ENCODE peak calls at places on chromosomes 5 and 9, in five cellular contexts. One of them, this sample, is unnamed.
A peak's percentile ranks its signal among the peaks of the same experiment; 100 is the strongest.

GRCh38 chr9:110015759-110016158 is 192.2 kb downstream of the C9orf152 start:
- DNase-seq in brain microvascular endothelial cell: peak; percentile 87
- DNase-seq in epithelial cell of proximal tubule: peak; percentile 59
- DNase-seq in HepG2: no peak
- DNase-seq in cardiac muscle cell: peak; percentile 59
- DNase-seq in this sample: no peak

GRCh38 chr5:145347026-145347616 is 488.0 kb downstream of the PRELID2 start:
- DNase-seq in brain microvascular endothelial cell: peak; percentile 85
- DNase-seq in epithelial cell of proximal tubule: no peak
- DNase-seq in HepG2: peak; percentile 9
- DNase-seq in cardiac muscle cell: peak; percentile 77
- DNase-seq in this sample: peak; percentile 51

GRCh38 chr5:74021090-74021489 is 395.1 kb downstream of the ARHGEF28 start:
- DNase-seq in brain microvascular endothelial cell: no peak
- DNase-seq in HepG2: no peak
- DNase-seq in epithelial cell of proximal tubule: no peak
- DNase-seq in cardiac muscle cell: no peak
- DNase-seq in this sample: no peak

GRCh38 chr5:115949096-115949495 is 13.2 kb upstream of the LVRN start:
- DNase-seq in epithelial cell of proximal tubule: no peak
- DNase-seq in cardiac muscle cell: no peak
- DNase-seq in brain microvascular endothelial cell: peak; percentile 22
- DNase-seq in HepG2: no peak
- DNase-seq in this sample: no peak

GRCh38 chr5:18048449-18048848 is 414.2 kb downstream of the TAF11L14 start:
- DNase-seq in HepG2: no peak
- DNase-seq in epithelial cell of proximal tubule: no peak
- DNase-seq in brain microvascular endothelial cell: no peak
- DNase-seq in cardiac muscle cell: no peak
- DNase-seq in this sample: no peak

GRCh38 chr5:52751137-52751536 is 36.6 kb upstream of the ITGA1 start:
- DNase-seq in HepG2: no peak
- DNase-seq in cardiac muscle cell: peak; percentile 17
- DNase-seq in epithelial cell of proximal tubule: no peak
- DNase-seq in brain microvascular endothelial cell: no peak
- DNase-seq in this sample: no peak

GRCh38 chr9:5499889-5500398 is 10.4 kb upstream of the PDCD1LG2 start:
- DNase-seq in cardiac muscle cell: peak; percentile 84
- DNase-seq in brain microvascular endothelial cell: peak; percentile 51
- DNase-seq in epithelial cell of proximal tubule: no peak
- DNase-seq in HepG2: no peak
- DNase-seq in this sample: no peak

GRCh38 chr5:78592735-78593386 is 55.7 kb downstream of the LHFPL2 start:
- DNase-seq in cardiac muscle cell: no peak
- DNase-seq in epithelial cell of proximal tubule: no peak
- DNase-seq in HepG2: no peak
- DNase-seq in brain microvascular endothelial cell: no peak
- DNase-seq in this sample: no peak

GRCh38 chr9:131885144-131885609 is 145.3 kb upstream of the RAPGEF1 start:
- DNase-seq in cardiac muscle cell: no peak
- DNase-seq in epithelial cell of proximal tubule: no peak
- DNase-seq in HepG2: no peak
- DNase-seq in brain microvascular endothelial cell: no peak
- DNase-seq in this sample: no peak

GRCh38 chr5:141940695-141941271 is 17.1 kb downstream of the DELE1 start:
- DNase-seq in brain microvascular endothelial cell: peak; percentile 43
- DNase-seq in epithelial cell of proximal tubule: no peak
- DNase-seq in HepG2: no peak
- DNase-seq in cardiac muscle cell: peak; percentile 29
- DNase-seq in this sample: peak; percentile 50

GRCh38 chr9:122158202-122158601 is 1.4 kb downstream of the NDUFA8 start:
- DNase-seq in brain microvascular endothelial cell: peak; percentile 58
- DNase-seq in HepG2: peak; percentile 59
- DNase-seq in cardiac muscle cell: peak; percentile 62
- DNase-seq in epithelial cell of proximal tubule: no peak
- DNase-seq in this sample: no peak

GRCh38 chr5:61614606-61615005 is 282.5 kb downstream of the ZSWIM6 start:
- DNase-seq in epithelial cell of proximal tubule: no peak
- DNase-seq in cardiac muscle cell: no peak
- DNase-seq in HepG2: no peak
- DNase-seq in brain microvascular endothelial cell: no peak
- DNase-seq in this sample: no peak

GRCh38 chr9:137276757-137277328 is 683 bp upstream of the TOR4A start:
- DNase-seq in cardiac muscle cell: peak; percentile 86
- DNase-seq in HepG2: peak; percentile 76
- DNase-seq in brain microvascular endothelial cell: no peak
- DNase-seq in epithelial cell of proximal tubule: no peak
- DNase-seq in this sample: no peak

GRCh38 chr9:91033802-91034201 is 232.2 kb downstream of the SYK start:
- DNase-seq in HepG2: peak; percentile 13
- DNase-seq in brain microvascular endothelial cell: no peak
- DNase-seq in epithelial cell of proximal tubule: no peak
- DNase-seq in cardiac muscle cell: peak; percentile 25
- DNase-seq in this sample: no peak

GRCh38 chr5:10583663-10584572 is 20.0 kb downstream of the ANKRD33B start:
- DNase-seq in brain microvascular endothelial cell: no peak
- DNase-seq in HepG2: no peak
- DNase-seq in epithelial cell of proximal tubule: no peak
- DNase-seq in cardiac muscle cell: no peak
- DNase-seq in this sample: no peak

GRCh38 chr5:93995126-93995621 is 253.8 kb upstream of the POU5F2 start:
- DNase-seq in brain microvascular endothelial cell: no peak
- DNase-seq in HepG2: no peak
- DNase-seq in cardiac muscle cell: no peak
- DNase-seq in epithelial cell of proximal tubule: no peak
- DNase-seq in this sample: peak; percentile 49

GRCh38 chr9:23741304-23741800 is 84.7 kb downstream of the ELAVL2 start:
- DNase-seq in HepG2: no peak
- DNase-seq in epithelial cell of proximal tubule: no peak
- DNase-seq in cardiac muscle cell: no peak
- DNase-seq in brain microvascular endothelial cell: no peak
- DNase-seq in this sample: no peak

GRCh38 chr5:147746986-147747385 is 35.5 kb downstream of the JAKMIP2 start:
- DNase-seq in brain microvascular endothelial cell: no peak
- DNase-seq in epithelial cell of proximal tubule: no peak
- DNase-seq in HepG2: no peak
- DNase-seq in cardiac muscle cell: no peak
- DNase-seq in this sample: no peak

GRCh38 chr5:79255786-79256557 is 20.0 kb downstream of the JMY start:
- DNase-seq in epithelial cell of proximal tubule: no peak
- DNase-seq in HepG2: peak; percentile 45
- DNase-seq in brain microvascular endothelial cell: peak; percentile 19
- DNase-seq in cardiac muscle cell: peak; percentile 55
- DNase-seq in this sample: no peak

GRCh38 chr9:117547321-117547720 is 132.5 kb upstream of the ASTN2 start:
- DNase-seq in brain microvascular endothelial cell: no peak
- DNase-seq in cardiac muscle cell: no peak
- DNase-seq in HepG2: no peak
- DNase-seq in epithelial cell of proximal tubule: no peak
- DNase-seq in this sample: no peak

DNA sequence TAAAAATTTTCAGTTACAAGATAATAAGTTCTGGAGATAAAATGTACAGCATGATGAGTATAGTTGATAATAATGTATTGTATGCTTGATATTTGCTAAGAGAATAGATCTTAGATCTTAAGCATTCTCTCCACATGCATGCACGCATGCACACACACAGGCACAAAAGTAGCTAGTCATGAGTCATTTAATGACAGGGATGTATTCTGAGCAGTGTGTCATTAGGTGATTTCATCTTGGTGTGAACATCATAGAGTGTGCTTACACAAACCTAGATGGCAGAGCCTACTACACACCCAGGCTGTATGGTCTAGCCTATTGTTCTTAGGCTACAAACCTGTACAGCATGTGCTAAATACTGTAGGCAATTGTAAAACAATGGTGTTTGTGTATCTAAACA is 124.2 kb downstream of the PTTG1 start:
- DNase-seq in epithelial cell of proximal tubule: peak; percentile 16
- DNase-seq in cardiac muscle cell: no peak
- DNase-seq in brain microvascular endothelial cell: no peak
- DNase-seq in HepG2: no peak
- DNase-seq in this sample: no peak
- TF ChIP-seq CTCF in epithelial cell of proximal tubule: no peak
- TF ChIP-seq CTCF in cardiac muscle cell: no peak
- TF ChIP-seq CTCF in brain microvascular endothelial cell: no peak
- TF ChIP-seq CTCF in HepG2: no peak
- TF ChIP-seq CTCF in this sample: no peak

DNA sequence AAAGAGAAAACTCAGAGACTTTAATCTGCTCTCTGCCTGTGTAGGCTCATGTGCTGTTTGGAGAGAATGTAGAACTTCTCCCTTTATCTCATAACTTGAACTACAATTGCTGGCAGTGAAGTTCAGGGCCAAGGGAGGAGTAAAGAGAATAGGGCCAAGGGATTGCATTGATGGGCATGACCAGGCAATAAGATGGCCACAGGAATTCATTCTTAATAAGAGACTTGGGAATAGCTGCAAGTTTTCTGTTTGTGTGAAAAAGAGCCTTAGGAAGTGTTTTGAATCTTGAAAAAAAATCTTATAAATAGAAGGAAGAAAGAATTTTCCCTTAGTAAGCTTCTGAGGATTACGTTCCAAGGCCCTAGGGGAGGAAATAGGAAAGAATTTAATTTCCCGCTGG is 67.0 kb upstream of the CXCL14 start:
- DNase-seq in cardiac muscle cell: no peak
- DNase-seq in HepG2: no peak
- DNase-seq in brain microvascular endothelial cell: no peak
- DNase-seq in epithelial cell of proximal tubule: no peak
- DNase-seq in this sample: no peak
- H3K4me3 ChIP-seq in cardiac muscle cell: no peak overlapping the region
- H3K4me3 ChIP-seq in HepG2: no peak overlapping the region
- H3K4me3 ChIP-seq in brain microvascular endothelial cell: no peak overlapping the region
- H3K4me3 ChIP-seq in epithelial cell of proximal tubule: no peak overlapping the region
- H3K4me3 ChIP-seq in this sample: no peak overlapping the region

GRCh38 chr9:88006511-88007290 is 32.4 kb upstream of the CDK20 start:
- DNase-seq in cardiac muscle cell: no peak
- DNase-seq in epithelial cell of proximal tubule: no peak
- DNase-seq in brain microvascular endothelial cell: no peak
- DNase-seq in HepG2: no peak
- DNase-seq in this sample: no peak

GRCh38 chr9:88013607-88014006 is 39.3 kb upstream of the CDK20 start:
- DNase-seq in epithelial cell of proximal tubule: no peak
- DNase-seq in HepG2: no peak
- DNase-seq in cardiac muscle cell: no peak
- DNase-seq in brain microvascular endothelial cell: no peak
- DNase-seq in this sample: no peak

GRCh38 chr9:88013051-88013450 is 38.7 kb upstream of the CDK20 start:
- DNase-seq in cardiac muscle cell: no peak
- DNase-seq in HepG2: no peak
- DNase-seq in epithelial cell of proximal tubule: no peak
- DNase-seq in brain microvascular endothelial cell: no peak
- DNase-seq in this sample: no peak

GRCh38 chr9:88007291-88007650 is 32.9 kb upstream of the CDK20 start:
- DNase-seq in cardiac muscle cell: no peak
- DNase-seq in brain microvascular endothelial cell: no peak
- DNase-seq in HepG2: no peak
- DNase-seq in epithelial cell of proximal tubule: no peak
- DNase-seq in this sample: no peak

DNA sequence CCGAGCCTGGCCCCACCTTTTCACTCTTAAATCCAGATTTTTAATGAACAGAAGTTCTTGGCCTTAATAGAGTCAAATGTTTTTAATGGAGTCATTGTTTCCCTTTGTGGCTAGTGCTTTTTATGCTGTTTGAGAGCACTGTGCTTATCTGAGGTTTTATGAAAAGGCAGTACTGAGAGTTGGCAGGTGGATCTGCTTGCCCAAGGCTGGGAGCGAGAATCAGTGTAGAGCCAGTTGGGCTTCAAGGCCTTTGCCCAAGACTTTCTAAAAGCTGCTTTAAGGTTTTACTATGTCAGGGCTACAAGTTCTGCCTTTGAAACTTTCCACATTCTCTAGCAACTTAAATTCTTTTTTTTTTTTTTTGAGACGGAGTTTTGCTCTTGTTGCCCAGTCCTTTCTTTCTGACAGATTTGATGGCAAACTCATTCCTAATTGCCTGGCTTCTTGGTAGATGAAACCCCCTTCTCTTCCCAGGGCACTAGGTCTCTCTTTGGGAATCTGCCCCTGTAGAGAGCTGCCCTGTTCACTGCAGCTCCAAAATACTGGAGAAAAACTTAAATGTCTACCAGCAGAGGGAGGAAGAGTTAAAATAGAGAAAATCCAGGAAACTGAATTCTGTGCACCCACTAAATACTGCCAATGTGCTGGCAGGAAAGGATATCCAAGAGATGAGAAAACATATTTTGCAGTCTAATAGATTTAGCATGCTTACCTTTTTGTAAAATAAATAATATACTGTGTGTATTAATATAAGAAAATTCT is 36.9 kb upstream of the CDK20 start:
- DNase-seq in epithelial cell of proximal tubule: no peak
- DNase-seq in cardiac muscle cell: peak; percentile 44
- DNase-seq in brain microvascular endothelial cell: no peak
- DNase-seq in HepG2: no peak
- DNase-seq in this sample: no peak
- TF ChIP-seq CTCF in epithelial cell of proximal tubule: peak; percentile 46
- TF ChIP-seq CTCF in cardiac muscle cell: peak; percentile 48
- TF ChIP-seq CTCF in brain microvascular endothelial cell: peak; percentile 38
- TF ChIP-seq CTCF in HepG2: peak; percentile 6
- TF ChIP-seq CTCF in this sample: peak; percentile 49

GRCh38 chr9:92969516-92970466 is 22.5 kb downstream of the FGD3 start:
- DNase-seq in brain microvascular endothelial cell: no peak
- DNase-seq in HepG2: no peak
- DNase-seq in epithelial cell of proximal tubule: no peak
- DNase-seq in cardiac muscle cell: no peak
- DNase-seq in this sample: no peak
- H3K4me3 ChIP-seq in brain microvascular endothelial cell: no peak overlapping the region
- H3K4me3 ChIP-seq in HepG2: no peak overlapping the region
- H3K4me3 ChIP-seq in epithelial cell of proximal tubule: no peak overlapping the region
- H3K4me3 ChIP-seq in cardiac muscle cell: no peak overlapping the region
- H3K4me3 ChIP-seq in this sample: no peak overlapping the region

DNA sequence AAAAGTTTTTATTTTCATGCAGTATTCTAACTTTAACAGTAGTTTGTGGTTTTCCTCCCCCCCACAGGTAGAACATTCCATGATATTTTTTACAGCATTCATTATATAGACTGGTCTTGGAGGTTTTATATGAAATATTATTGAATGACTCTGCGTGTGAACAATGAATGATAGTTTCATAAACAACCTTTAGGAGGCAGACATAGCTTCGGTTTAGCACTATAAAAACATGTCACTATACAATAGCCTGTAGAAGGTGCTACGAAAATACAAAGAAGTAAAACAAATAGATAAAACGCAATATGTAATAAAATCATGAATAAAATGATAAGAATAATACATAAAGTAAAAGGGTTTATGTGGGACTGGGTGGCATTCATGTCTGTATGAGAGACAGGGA is 8.5 kb downstream of the KLF4 start:
- DNase-seq in cardiac muscle cell: no peak
- DNase-seq in HepG2: no peak
- DNase-seq in brain microvascular endothelial cell: no peak
- DNase-seq in epithelial cell of proximal tubule: no peak
- DNase-seq in this sample: no peak
- TF ChIP-seq CTCF in cardiac muscle cell: peak; percentile 23
- TF ChIP-seq CTCF in HepG2: no peak
- TF ChIP-seq CTCF in brain microvascular endothelial cell: no peak
- TF ChIP-seq CTCF in epithelial cell of proximal tubule: peak; percentile 2
- TF ChIP-seq CTCF in this sample: peak; percentile 4

GRCh38 chr5:151216781-151217180 is 7.1 kb downstream of the CCDC69 start:
- DNase-seq in HepG2: no peak
- DNase-seq in cardiac muscle cell: no peak
- DNase-seq in epithelial cell of proximal tubule: no peak
- DNase-seq in brain microvascular endothelial cell: no peak
- DNase-seq in this sample: no peak
- H3K4me3 ChIP-seq in HepG2: no peak overlapping the region
- H3K4me3 ChIP-seq in cardiac muscle cell: no peak overlapping the region
- H3K4me3 ChIP-seq in epithelial cell of proximal tubule: no peak overlapping the region
- H3K4me3 ChIP-seq in brain microvascular endothelial cell: no peak overlapping the region
- H3K4me3 ChIP-seq in this sample: no peak overlapping the region

This sample was measured in AG09309.